ENCODE peak calls at places on chromosomes 13 and 19, in six cellular contexts. One of them, this sample, is unnamed.

GRCh38 chr13:99971576-99972189 is at the start of gene ZIC5:
- DNase-seq in fibroblast of lung: no peak
- DNase-seq in right lobe of liver: no peak
- DNase-seq in psoas muscle: no peak
- DNase-seq in fibroblast of mammary gland: no peak
- DNase-seq in left lung: no peak
- DNase-seq in this sample: no peak

GRCh38 chr13:75256922-75257321 is 225.0 kb downstream of the TBC1D4 start:
- DNase-seq in fibroblast of mammary gland: no peak
- DNase-seq in right lobe of liver: no peak
- DNase-seq in left lung: no peak
- DNase-seq in fibroblast of lung: no peak
- DNase-seq in psoas muscle: no peak
- DNase-seq in this sample: no peak

GRCh38 chr13:76892488-76892887 is 6.3 kb upstream of the KCTD12 start:
- DNase-seq in fibroblast of lung: no peak
- DNase-seq in right lobe of liver: no peak
- DNase-seq in fibroblast of mammary gland: no peak
- DNase-seq in left lung: no peak
- DNase-seq in psoas muscle: no peak
- DNase-seq in this sample: no peak

GRCh38 chr19:17202713-17203112 is 12.4 kb upstream of the USE1 start:
- DNase-seq in left lung: no peak
- DNase-seq in fibroblast of lung: no peak
- DNase-seq in psoas muscle: no peak
- DNase-seq in fibroblast of mammary gland: no peak
- DNase-seq in right lobe of liver: no peak
- DNase-seq in this sample: no peak

GRCh38 chr13:41915096-41915495 is 45.8 kb downstream of the VWA8 start:
- DNase-seq in left lung: no peak
- DNase-seq in right lobe of liver: no peak
- DNase-seq in fibroblast of lung: peak
- DNase-seq in fibroblast of mammary gland: peak
- DNase-seq in psoas muscle: no peak
- DNase-seq in this sample: no peak

GRCh38 chr13:39616087-39616694 is 13.2 kb upstream of the LHFPL6 start:
- DNase-seq in right lobe of liver: peak
- DNase-seq in left lung: no peak
- DNase-seq in fibroblast of lung: peak
- DNase-seq in fibroblast of mammary gland: peak
- DNase-seq in psoas muscle: no peak
- DNase-seq in this sample: peak

GRCh38 chr13:41756198-41756885 is 204.6 kb downstream of the VWA8 start:
- DNase-seq in fibroblast of lung: no peak
- DNase-seq in psoas muscle: no peak
- DNase-seq in right lobe of liver: no peak
- DNase-seq in left lung: no peak
- DNase-seq in fibroblast of mammary gland: no peak
- DNase-seq in this sample: no peak

GRCh38 chr19:41866284-41866683 is 6.2 kb downstream of the RPS19 start:
- DNase-seq in fibroblast of mammary gland: no peak
- DNase-seq in left lung: no peak
- DNase-seq in fibroblast of lung: no peak
- DNase-seq in right lobe of liver: no peak
- DNase-seq in psoas muscle: peak
- DNase-seq in this sample: no peak

GRCh38 chr19:45163156-45163555 is 2.4 kb upstream of the NKPD1 start:
- DNase-seq in fibroblast of mammary gland: no peak
- DNase-seq in left lung: no peak
- DNase-seq in psoas muscle: no peak
- DNase-seq in fibroblast of lung: no peak
- DNase-seq in right lobe of liver: no peak
- DNase-seq in this sample: no peak

GRCh38 chr13:98246538-98247172 is 69.6 kb upstream of the RNF113B start:
- DNase-seq in left lung: no peak
- DNase-seq in psoas muscle: no peak
- DNase-seq in fibroblast of lung: peak
- DNase-seq in fibroblast of mammary gland: no peak
- DNase-seq in right lobe of liver: no peak
- DNase-seq in this sample: no peak

GRCh38 chr13:24506698-24507335 is 5.8 kb downstream of the PARP4 start:
- DNase-seq in left lung: no peak
- DNase-seq in fibroblast of lung: no peak
- DNase-seq in fibroblast of mammary gland: no peak
- DNase-seq in psoas muscle: no peak
- DNase-seq in right lobe of liver: no peak
- DNase-seq in this sample: no peak

GRCh38 chr19:27971071-27971470 is 1241.9 kb downstream of the UQCRFS1 start:
- DNase-seq in right lobe of liver: no peak
- DNase-seq in psoas muscle: no peak
- DNase-seq in fibroblast of mammary gland: no peak
- DNase-seq in left lung: no peak
- DNase-seq in fibroblast of lung: no peak
- DNase-seq in this sample: no peak

GRCh38 chr19:34926685-34927375 is at the start of gene ZNF30:
- DNase-seq in fibroblast of lung: peak
- DNase-seq in right lobe of liver: peak
- DNase-seq in fibroblast of mammary gland: peak
- DNase-seq in left lung: peak
- DNase-seq in psoas muscle: peak
- DNase-seq in this sample: peak
- TF ChIP-seq CTCF in fibroblast of lung: no peak
- TF ChIP-seq CTCF in right lobe of liver: no peak
- TF ChIP-seq CTCF in fibroblast of mammary gland: no peak
- TF ChIP-seq CTCF in left lung: no peak
- TF ChIP-seq CTCF in psoas muscle: no peak
- TF ChIP-seq CTCF in this sample: no peak

GRCh38 chr13:50378513-50378970 is 363.3 kb downstream of the KCNRG start:
- DNase-seq in fibroblast of lung: no peak
- DNase-seq in right lobe of liver: no peak
- DNase-seq in fibroblast of mammary gland: no peak
- DNase-seq in psoas muscle: no peak
- DNase-seq in left lung: no peak
- DNase-seq in this sample: no peak
- H3K4me3 ChIP-seq in fibroblast of lung: no peak
- H3K4me3 ChIP-seq in right lobe of liver: no peak
- H3K4me3 ChIP-seq in fibroblast of mammary gland: no peak
- H3K4me3 ChIP-seq in psoas muscle: peak
- H3K4me3 ChIP-seq in left lung: no peak
- H3K4me3 ChIP-seq in this sample: no peak

DNA sequence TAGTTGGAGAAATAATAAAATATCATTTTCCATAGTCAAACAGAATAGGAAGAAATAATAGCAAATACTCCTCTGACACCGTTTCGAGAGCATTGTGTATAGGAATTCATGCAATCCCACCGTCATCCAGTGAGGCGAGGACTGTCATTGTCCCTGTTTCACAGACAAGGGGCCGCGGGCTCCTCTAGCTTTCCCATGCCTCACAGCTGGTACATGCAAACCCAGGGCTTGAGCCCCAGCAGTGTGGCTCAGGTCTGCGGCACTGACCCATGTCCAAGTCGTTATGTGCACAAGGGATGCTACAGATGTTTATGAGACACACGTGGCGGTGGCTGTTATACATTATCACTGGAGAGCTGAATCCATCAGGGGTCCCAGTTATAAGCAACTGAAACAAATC is 18.5 kb upstream of the ATP11A start:
- DNase-seq in fibroblast of mammary gland: no peak
- DNase-seq in left lung: no peak
- DNase-seq in fibroblast of lung: no peak
- DNase-seq in psoas muscle: no peak
- DNase-seq in right lobe of liver: peak
- DNase-seq in this sample: no peak
- TF ChIP-seq CTCF in fibroblast of mammary gland: no peak
- TF ChIP-seq CTCF in left lung: no peak
- TF ChIP-seq CTCF in fibroblast of lung: no peak
- TF ChIP-seq CTCF in psoas muscle: no peak
- TF ChIP-seq CTCF in right lobe of liver: no peak
- TF ChIP-seq CTCF in this sample: no peak

DNA sequence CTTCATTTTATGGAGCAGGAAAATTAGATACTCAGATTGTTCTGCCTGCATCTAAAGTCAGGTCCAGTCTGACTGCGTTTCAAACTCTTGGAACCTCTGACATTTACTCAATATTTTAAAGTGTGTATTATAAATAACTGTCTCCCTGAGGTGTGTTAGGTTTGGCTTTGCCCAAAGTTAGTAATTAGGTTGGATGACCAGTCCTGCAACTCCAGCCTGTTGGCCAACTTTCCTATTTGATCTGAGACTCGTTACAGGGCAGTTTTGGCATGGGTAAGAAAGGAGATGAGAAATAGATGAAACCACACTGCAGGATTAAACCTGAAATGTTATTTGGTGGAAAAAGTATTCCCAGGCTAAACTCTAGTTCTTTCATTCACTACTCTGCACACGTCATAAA is 357.2 kb downstream of the DCT start:
- DNase-seq in left lung: no peak
- DNase-seq in fibroblast of mammary gland: no peak
- DNase-seq in right lobe of liver: peak
- DNase-seq in fibroblast of lung: no peak
- DNase-seq in psoas muscle: no peak
- DNase-seq in this sample: no peak
- H3K4me3 ChIP-seq in left lung: no peak
- H3K4me3 ChIP-seq in fibroblast of mammary gland: no peak
- H3K4me3 ChIP-seq in right lobe of liver: no peak
- H3K4me3 ChIP-seq in fibroblast of lung: no peak
- H3K4me3 ChIP-seq in psoas muscle: no peak
- H3K4me3 ChIP-seq in this sample: no peak